ENCODE peak calls at places on chromosomes 6 and 20, in five cellular contexts. Q is esophagus squamous epithelium; U is psoas muscle; X is globus pallidus; M is activated CD4-positive, alpha-beta T cell treated with anti-CD3 and anti-CD28 coated beads for 4 hours. J is an unnamed sample.

GRCh38 chr20:63520939-63521601 is 505 bp downstream of the PPDPF start:
- DNase-seq in Q (no peak), U (peak; percentile 66), X (peak; percentile 80), M (peak; percentile 66), J (peak; percentile 62)

GRCh38 chr6:141641951-141642350 is 490.8 kb upstream of the GJE1 start:
- DNase-seq in Q (no peak), U (no peak), X (no peak), M (no peak), J (no peak)

GRCh38 chr6:3808759-3809514 is 40.2 kb upstream of the FAM50B start:
- DNase-seq in Q (no peak), U (peak; percentile 66), X (peak; percentile 51), M (no peak), J (peak; percentile 94)

GRCh38 chr20:17557675-17558006 is 12.2 kb upstream of the DSTN start:
- DNase-seq in Q (no peak), U (no peak), X (no peak), M (no peak), J (peak; percentile 87)

GRCh38 chr6:3259491-3259958 is 778 bp downstream of the PSMG4 start:
- DNase-seq in Q (no peak), U (no peak), X (no peak), M (peak; percentile 31), J (peak; percentile 24)

GRCh38 chr6:147077251-147077650 is 127.0 kb upstream of the STXBP5 start:
- DNase-seq in Q (no peak), U (no peak), X (peak; percentile 64), M (no peak), J (no peak)

GRCh38 chr6:16712931-16713484 is 48.3 kb downstream of the ATXN1 start:
- DNase-seq in Q (no peak), U (peak; percentile 39), X (peak; percentile 66), M (peak; percentile 51), J (peak; percentile 91)

GRCh38 chr6:162184465-162184864 is 543.1 kb downstream of the PRKN start:
- DNase-seq in Q (no peak), U (no peak), X (no peak), M (no peak), J (peak; percentile 31)

GRCh38 chr6:82183642-82184282 is 63.8 kb downstream of the IBTK start:
- DNase-seq in Q (no peak), U (no peak), X (no peak), M (no peak), J (no peak)

GRCh38 chr6:46688117-46688965 is 656 bp downstream of the TDRD6 start:
- DNase-seq in Q (no peak), U (no peak), X (no peak), M (no peak), J (no peak)

GRCh38 chr20:47789081-47789998 is 4.1 kb upstream of the SULF2 start:
- DNase-seq in Q (no peak), U (no peak), X (no peak), M (no peak), J (no peak)

GRCh38 chr20:21102691-21103311 is 3.4 kb downstream of the LINC00237 start:
- DNase-seq in Q (no peak), U (peak; percentile 33), X (peak; percentile 80), M (no peak), J (no peak)

GRCh38 chr6:31352497-31353368 is 4.2 kb downstream of the HLA-B start:
- DNase-seq in Q (no peak), U (no peak), X (no peak), M (peak; percentile 10), J (no peak)